ENCODE peak calls at places on chromosomes 2 and 18, in seven cellular contexts. V is T-helper 9 cell, L is cerebellar cortex, R is T follicular helper cell, Q is SIG-M5, T is NCI-H1105 treated with DMSO at 0.1 percent for 48 hours, N is glutamatergic neuron. E is an unnamed sample.

GRCh38 chr18:79513381-79514081 is 117.8 kb downstream of the NFATC1 start:
- DNase-seq in V (no peak), L (no peak), R (no peak), Q (no peak), T (no peak), N (no peak), E (no peak)

GRCh38 chr18:55097406-55098170 is 138.3 kb upstream of the CCDC68 start:
- DNase-seq in V (no peak), L (no peak), R (no peak), Q (no peak), T (peak), N (no peak), E (no peak)

GRCh38 chr2:24515335-24515734 is 24.3 kb downstream of the NCOA1 start:
- DNase-seq in V (no peak), L (no peak), R (no peak), Q (no peak), T (no peak), N (no peak), E (no peak)

GRCh38 chr2:18167871-18168270 is 289.4 kb downstream of the KCNS3 start:
- DNase-seq in V (no peak), L (no peak), R (no peak), Q (no peak), T (no peak), N (no peak), E (no peak)

GRCh38 chr2:238528953-238529781 is 102.4 kb downstream of the ASB1 start:
- DNase-seq in V (no peak), L (no peak), R (no peak), Q (no peak), T (no peak), N (no peak), E (no peak)

GRCh38 chr2:225013432-225014048 is 28.7 kb downstream of the DOCK10 start:
- DNase-seq in V (no peak), L (no peak), R (no peak), Q (no peak), T (no peak), N (no peak), E (no peak)

GRCh38 chr2:19559596-19560240 is 201.3 kb upstream of the OSR1 start:
- DNase-seq in V (no peak), L (no peak), R (no peak), Q (no peak), T (no peak), N (no peak), E (no peak)

GRCh38 chr2:112714836-112715631 is 5.8 kb upstream of the NT5DC4 start:
- DNase-seq in V (no peak), L (no peak), R (no peak), Q (no peak), T (no peak), N (no peak), E (no peak)

GRCh38 chr18:44788334-44788733 is 107.6 kb downstream of the SETBP1 start:
- DNase-seq in V (no peak), L (no peak), R (no peak), Q (no peak), T (no peak), N (no peak), E (no peak)

GRCh38 chr2:191866195-191866594 is 19.3 kb upstream of the CAVIN2 start:
- DNase-seq in V (no peak), L (no peak), R (no peak), Q (no peak), T (no peak), N (no peak), E (no peak)

GRCh38 chr2:230000118-230000841 is 68.4 kb downstream of the SLC16A14 start:
- DNase-seq in V (no peak), L (no peak), R (no peak), Q (no peak), T (no peak), N (no peak), E (no peak)

GRCh38 chr2:219443697-219444023 is 9.0 kb downstream of the SPEG start:
- DNase-seq in V (no peak), L (no peak), R (no peak), Q (no peak), T (no peak), N (no peak), E (no peak)

GRCh38 chr2:174282449-174282848 is 34.1 kb upstream of the OLA1 start:
- DNase-seq in V (no peak), L (no peak), R (no peak), Q (peak), T (no peak), N (no peak), E (no peak)

GRCh38 chr2:211093743-211094303 is 537.4 kb downstream of the CPS1 start:
- DNase-seq in V (no peak), L (no peak), R (no peak), Q (no peak), T (peak), N (no peak), E (no peak)

GRCh38 chr2:126761256-126761980 is 105.5 kb downstream of the GYPC start:
- DNase-seq in V (no peak), L (no peak), R (no peak), Q (no peak), T (no peak), N (no peak), E (no peak)

GRCh38 chr2:229980440-229981184 is 58.3 kb downstream of the FBXO36 start:
- DNase-seq in V (no peak), L (peak), R (no peak), Q (no peak), T (no peak), N (no peak), E (no peak)

GRCh38 chr18:22282311-22283235 is 113.2 kb downstream of the GATA6 start:
- DNase-seq in V (no peak), L (no peak), R (no peak), Q (no peak), T (no peak), N (no peak), E (no peak)

GRCh38 chr2:36404312-36404711 is 48.7 kb downstream of the CRIM1 start:
- DNase-seq in V (no peak), L (no peak), R (no peak), Q (no peak), T (no peak), N (no peak), E (no peak)

GRCh38 chr2:219297766-219298456 is 11.3 kb downstream of the PTPRN start:
- DNase-seq in V (no peak), L (no peak), R (no peak), Q (no peak), T (no peak), N (peak), E (no peak)

GRCh38 chr2:191451116-191451515 is 205.9 kb downstream of the MYO1B start:
- DNase-seq in V (no peak), L (no peak), R (no peak), Q (no peak), T (no peak), N (no peak), E (no peak)

GRCh38 chr2:170361359-170361936 is 183.5 kb downstream of the MYO3B start:
- DNase-seq in V (peak), L (peak), R (peak), Q (no peak), T (peak), N (peak), E (peak)

GRCh38 chr18:48634491-48634890 is 95.7 kb downstream of the CTIF start:
- DNase-seq in V (no peak), L (no peak), R (no peak), Q (no peak), T (no peak), N (peak), E (no peak)

GRCh38 chr2:180046776-180047175 is 39.7 kb upstream of the CWC22 start:
- DNase-seq in V (no peak), L (no peak), R (no peak), Q (no peak), T (no peak), N (no peak), E (no peak)

GRCh38 chr2:33042226-33042625 is 95.5 kb downstream of the LTBP1 start:
- DNase-seq in V (no peak), L (no peak), R (no peak), Q (no peak), T (no peak), N (no peak), E (no peak)

GRCh38 chr18:32019251-32019943 is 772 bp downstream of the RNF125 start:
- DNase-seq in V (peak), L (peak), R (peak), Q (no peak), T (peak), N (peak), E (peak)

GRCh38 chr2:201608021-201608420 is 35.3 kb downstream of the TMEM237 start:
- DNase-seq in V (no peak), L (no peak), R (no peak), Q (no peak), T (no peak), N (no peak), E (no peak)

GRCh38 chr2:18423636-18424035 is 136.8 kb downstream of the RDH14 start:
- DNase-seq in V (no peak), L (no peak), R (no peak), Q (no peak), T (no peak), N (no peak), E (no peak)

GRCh38 chr2:150141241-150142001 is 346.0 kb downstream of the RND3 start:
- DNase-seq in V (no peak), L (no peak), R (no peak), Q (no peak), T (peak), N (no peak), E (no peak)